ENCODE peak calls at places on chromosomes 2 and 18, in five cellular contexts. K is amniotic stem cell, N is A549, D is left kidney, J is ACHN. Q is an unnamed sample.

GRCh38 chr2:105390454-105390853 is 8.4 kb downstream of the FHL2 start:
- DNase-seq in K (no peak), N (no peak), D (no peak), J (no peak), Q (no peak)

GRCh38 chr2:225008179-225008829 is 34.0 kb downstream of the DOCK10 start:
- DNase-seq in K (no peak), N (no peak), D (no peak), J (no peak), Q (no peak)

GRCh38 chr2:234491897-234492296 is 5.0 kb downstream of the ARL4C start:
- DNase-seq in K (no peak), N (no peak), D (no peak), J (peak), Q (no peak)

GRCh38 chr2:48345176-48345575 is 184.8 kb upstream of the STON1 start:
- DNase-seq in K (no peak), N (no peak), D (no peak), J (no peak), Q (peak)

GRCh38 chr18:57629399-57629798 is 7.8 kb upstream of the NARS1 start:
- DNase-seq in K (no peak), N (no peak), D (no peak), J (no peak), Q (no peak)

GRCh38 chr2:219017166-219017931 is 24.0 kb downstream of the CFAP65 start:
- DNase-seq in K (no peak), N (no peak), D (no peak), J (no peak), Q (no peak)

GRCh38 chr2:128324897-128325410 is 6.3 kb upstream of the HS6ST1 start:
- DNase-seq in K (no peak), N (no peak), D (no peak), J (no peak), Q (no peak)

GRCh38 chr2:15730545-15731212 is 139.0 kb downstream of the DDX1 start:
- DNase-seq in K (no peak), N (peak), D (peak), J (peak), Q (peak)

GRCh38 chr2:137952586-137953129 is 11.6 kb upstream of the HNMT start:
- DNase-seq in K (no peak), N (no peak), D (peak), J (no peak), Q (peak)

GRCh38 chr2:74387346-74387745 is 7.2 kb upstream of the DCTN1 start:
- DNase-seq in K (no peak), N (no peak), D (no peak), J (no peak), Q (peak)

GRCh38 chr2:202642567-202642966 is 7.8 kb downstream of the FAM117B start:
- DNase-seq in K (no peak), N (no peak), D (no peak), J (no peak), Q (no peak)

GRCh38 chr2:111900859-111901258 is 2.5 kb downstream of the MERTK start:
- DNase-seq in K (no peak), N (peak), D (peak), J (peak), Q (peak)

GRCh38 chr2:18247282-18248110 is 313.0 kb downstream of the RDH14 start:
- DNase-seq in K (no peak), N (no peak), D (no peak), J (no peak), Q (no peak)

GRCh38 chr2:8149985-8150547 is 531.8 kb upstream of the ID2 start:
- DNase-seq in K (peak), N (no peak), D (peak), J (no peak), Q (no peak)

GRCh38 chr2:54341656-54342055 is 85.6 kb upstream of the TSPYL6 start:
- DNase-seq in K (no peak), N (no peak), D (no peak), J (no peak), Q (no peak)

GRCh38 chr18:32328379-32328778 is 138.5 kb downstream of the MEP1B start:
- DNase-seq in K (peak), N (no peak), D (no peak), J (no peak), Q (no peak)

GRCh38 chr2:180901331-180901730 is 79.1 kb upstream of the UBE2E3 start:
- DNase-seq in K (no peak), N (no peak), D (no peak), J (no peak), Q (no peak)

GRCh38 chr2:239035361-239035814 is 187.5 kb downstream of the TWIST2 start:
- DNase-seq in K (no peak), N (peak), D (peak), J (peak), Q (peak)

GRCh38 chr2:196277002-196277401 is 105.6 kb upstream of the STK17B start:
- DNase-seq in K (no peak), N (no peak), D (no peak), J (peak), Q (peak)

GRCh38 chr2:39492095-39492590 is 55.1 kb upstream of the MAP4K3 start:
- DNase-seq in K (peak), N (peak), D (no peak), J (peak), Q (peak)

GRCh38 chr2:201777869-201778268 is 2.9 kb downstream of the ALS2 start:
- DNase-seq in K (no peak), N (no peak), D (no peak), J (no peak), Q (peak)

GRCh38 chr18:28189400-28190239 is 12.7 kb upstream of the CDH2 start:
- DNase-seq in K (no peak), N (no peak), D (peak), J (peak), Q (peak)

GRCh38 chr2:11656671-11657101 is 13.3 kb downstream of the NTSR2 start:
- DNase-seq in K (no peak), N (no peak), D (no peak), J (no peak), Q (no peak)

Q was measured in ELR.